ENCODE peak calls at places on chromosomes 13 and 19, in ten cellular contexts. L, T, F, B, O, N, S, D, I and K are unnamed samples.

GRCh38 chr19:5339470-5339949 is 1.1 kb downstream of the PTPRS start:
- ATAC-seq in B (no peak), D (peak), L (no peak), F (no peak), I (no peak), S (no peak), T (no peak), O (no peak), N (no peak), K (no peak)

GRCh38 chr13:27012482-27013197 is 159.0 kb downstream of the USP12 start:
- ATAC-seq in O (no peak), B (no peak), I (peak), N (no peak), D (no peak), T (no peak), S (no peak), L (no peak), F (no peak), K (peak)

GRCh38 chr13:100722517-100722916 is 47.9 kb upstream of the TMTC4 start:
- ATAC-seq in B (no peak), I (no peak), N (no peak), T (no peak), S (no peak), L (no peak), F (no peak), O (no peak), D (peak), K (no peak)

GRCh38 chr19:13053761-13054604 is 48.7 kb downstream of the LYL1 start:
- ATAC-seq in I (peak), N (peak), T (peak), L (no peak), O (no peak), D (no peak), F (peak), B (no peak), S (no peak), K (peak)

GRCh38 chr13:100879255-100879654 is 204.7 kb upstream of the TMTC4 start:
- ATAC-seq in L (no peak), B (no peak), I (no peak), O (no peak), N (no peak), T (no peak), D (no peak), S (no peak), F (no peak), K (no peak)

GRCh38 chr13:24214528-24214927 is 54.0 kb downstream of the SPATA13 start:
- ATAC-seq in L (no peak), T (no peak), I (no peak), N (no peak), F (no peak), D (no peak), B (peak), S (no peak), O (no peak), K (no peak)

GRCh38 chr19:38788478-38789243 is at the start of gene LGALS7B:
- ATAC-seq in N (no peak), I (no peak), F (no peak), D (no peak), L (no peak), T (no peak), S (no peak), B (no peak), O (no peak), K (no peak)

GRCh38 chr13:29369060-29369743 is 226.3 kb downstream of the SLC7A1 start:
- ATAC-seq in N (peak), S (no peak), F (peak), L (peak), O (peak), B (peak), T (no peak), D (peak), I (peak), K (peak)

GRCh38 chr13:50714886-50715285 is 128.6 kb downstream of the DLEU7 start:
- ATAC-seq in B (no peak), N (peak), S (no peak), L (no peak), T (no peak), O (no peak), F (no peak), I (peak), D (no peak), K (no peak)

GRCh38 chr13:77698211-77699058 is 948 bp downstream of the SLAIN1 start:
- ATAC-seq in B (peak), N (peak), L (peak), D (peak), T (peak), S (peak), F (peak), O (peak), I (peak), K (peak)

GRCh38 chr19:47247308-47247990 is 8.9 kb upstream of the CCDC9 start:
- ATAC-seq in D (no peak), O (no peak), I (peak), B (no peak), T (peak), S (no peak), F (no peak), L (no peak), N (peak), K (no peak)

GRCh38 chr13:112785419-112785856 is 95.6 kb downstream of the ATP11A start:
- ATAC-seq in N (no peak), L (no peak), F (no peak), D (no peak), O (no peak), I (no peak), T (no peak), S (no peak), B (no peak), K (no peak)

GRCh38 chr19:54551950-54552912 is 21.4 kb upstream of the LILRA2 start:
- ATAC-seq in F (no peak), T (no peak), O (no peak), D (no peak), B (peak), S (no peak), N (peak), L (no peak), I (peak), K (no peak)